ENCODE peak calls at places on chromosomes 13 and 19, in nine cellular contexts. One of them, this sample, is unnamed.

GRCh38 chr19:23718802-23719201 is 31.8 kb upstream of the ZNF675 start:
- DNase-seq in GOT3: no peak
- DNase-seq in brain microvascular endothelial cell: no peak
- DNase-seq in AG10803: no peak
- DNase-seq in bronchial epithelial cell: no peak
- DNase-seq in T-helper 2 cell treated with Interferon-gamma antibody and Interleukin-4, amounts not matched to agents 5 μg/mL and 100 μg/mL, for 36 hours: no peak
- DNase-seq in heart left ventricle: no peak
- DNase-seq in endothelial cell: no peak
- DNase-seq in GM20000: no peak
- DNase-seq in this sample: no peak

GRCh38 chr13:112959206-112959605 is 9.8 kb upstream of the MCF2L start:
- DNase-seq in GOT3: no peak
- DNase-seq in brain microvascular endothelial cell: no peak
- DNase-seq in AG10803: no peak
- DNase-seq in bronchial epithelial cell: no peak
- DNase-seq in T-helper 2 cell treated with Interferon-gamma antibody and Interleukin-4, amounts not matched to agents 5 μg/mL and 100 μg/mL, for 36 hours: no peak
- DNase-seq in heart left ventricle: peak
- DNase-seq in endothelial cell: no peak
- DNase-seq in GM20000: no peak
- DNase-seq in this sample: no peak

GRCh38 chr13:26664942-26665341 is 95.6 kb downstream of the GPR12 start:
- DNase-seq in GOT3: no peak
- DNase-seq in brain microvascular endothelial cell: no peak
- DNase-seq in AG10803: no peak
- DNase-seq in bronchial epithelial cell: no peak
- DNase-seq in T-helper 2 cell treated with Interferon-gamma antibody and Interleukin-4, amounts not matched to agents 5 μg/mL and 100 μg/mL, for 36 hours: no peak
- DNase-seq in heart left ventricle: no peak
- DNase-seq in endothelial cell: no peak
- DNase-seq in GM20000: no peak
- DNase-seq in this sample: no peak

GRCh38 chr19:55809381-55810058 is 22.3 kb downstream of the NLRP11 start:
- DNase-seq in GOT3: no peak
- DNase-seq in brain microvascular endothelial cell: peak
- DNase-seq in AG10803: peak
- DNase-seq in bronchial epithelial cell: peak
- DNase-seq in T-helper 2 cell treated with Interferon-gamma antibody and Interleukin-4, amounts not matched to agents 5 μg/mL and 100 μg/mL, for 36 hours: no peak
- DNase-seq in heart left ventricle: no peak
- DNase-seq in endothelial cell: no peak
- DNase-seq in GM20000: peak
- DNase-seq in this sample: peak

GRCh38 chr13:23979361-23980159 is 82.3 kb upstream of the C1QTNF9B start:
- DNase-seq in GOT3: peak
- DNase-seq in brain microvascular endothelial cell: peak
- DNase-seq in AG10803: peak
- DNase-seq in bronchial epithelial cell: peak
- DNase-seq in T-helper 2 cell treated with Interferon-gamma antibody and Interleukin-4, amounts not matched to agents 5 μg/mL and 100 μg/mL, for 36 hours: peak
- DNase-seq in heart left ventricle: peak
- DNase-seq in endothelial cell: peak
- DNase-seq in GM20000: peak
- DNase-seq in this sample: peak

GRCh38 chr13:23600100-23600499 is 29.9 kb downstream of the TNFRSF19 start:
- DNase-seq in GOT3: no peak
- DNase-seq in brain microvascular endothelial cell: no peak
- DNase-seq in AG10803: no peak
- DNase-seq in bronchial epithelial cell: no peak
- DNase-seq in T-helper 2 cell treated with Interferon-gamma antibody and Interleukin-4, amounts not matched to agents 5 μg/mL and 100 μg/mL, for 36 hours: no peak
- DNase-seq in heart left ventricle: no peak
- DNase-seq in endothelial cell: no peak
- DNase-seq in GM20000: no peak
- DNase-seq in this sample: no peak

GRCh38 chr13:38755792-38756191 is 68.9 kb downstream of the FREM2 start:
- DNase-seq in GOT3: no peak
- DNase-seq in brain microvascular endothelial cell: no peak
- DNase-seq in AG10803: no peak
- DNase-seq in bronchial epithelial cell: no peak
- DNase-seq in T-helper 2 cell treated with Interferon-gamma antibody and Interleukin-4, amounts not matched to agents 5 μg/mL and 100 μg/mL, for 36 hours: no peak
- DNase-seq in heart left ventricle: no peak
- DNase-seq in endothelial cell: no peak
- DNase-seq in GM20000: no peak
- DNase-seq in this sample: no peak

GRCh38 chr19:39850892-39851291 is 4.7 kb upstream of the FBL start:
- DNase-seq in GOT3: no peak
- DNase-seq in brain microvascular endothelial cell: no peak
- DNase-seq in AG10803: no peak
- DNase-seq in bronchial epithelial cell: peak
- DNase-seq in T-helper 2 cell treated with Interferon-gamma antibody and Interleukin-4, amounts not matched to agents 5 μg/mL and 100 μg/mL, for 36 hours: no peak
- DNase-seq in heart left ventricle: no peak
- DNase-seq in endothelial cell: no peak
- DNase-seq in GM20000: no peak
- DNase-seq in this sample: no peak

GRCh38 chr13:31111136-31111535 is 50.6 kb downstream of the HSPH1 start:
- DNase-seq in GOT3: no peak
- DNase-seq in brain microvascular endothelial cell: peak
- DNase-seq in AG10803: no peak
- DNase-seq in bronchial epithelial cell: no peak
- DNase-seq in T-helper 2 cell treated with Interferon-gamma antibody and Interleukin-4, amounts not matched to agents 5 μg/mL and 100 μg/mL, for 36 hours: no peak
- DNase-seq in heart left ventricle: no peak
- DNase-seq in endothelial cell: no peak
- DNase-seq in GM20000: no peak
- DNase-seq in this sample: no peak